ENCODE peak calls at places on chromosomes 7 and 10, in nine cellular contexts. N is NAMALWA, T is skeletal muscle cell, A is NCI-H1930, Y is lower leg skin, E is HEK293T, B is H54, R is LoVo, F is GM23248. G is an unnamed sample.
A peak's percentile ranks its signal among the peaks of the same experiment; 100 is the strongest.

GRCh38 chr10:31133628-31134302 is 102.1 kb upstream of the ZNF438 start:
- DNase-seq in Y (peak; percentile 95), N (peak; percentile 69), F (peak; percentile 53), B (peak; percentile 64), R (peak; percentile 22), T (no peak), A (peak; percentile 20), E (peak; percentile 37), G (no peak)

GRCh38 chr10:43622022-43622421 is 15.8 kb downstream of the ZNF485 start:
- DNase-seq in E (no peak), F (no peak), R (no peak), N (no peak), A (no peak), T (no peak), Y (no peak), B (no peak), G (no peak)

GRCh38 chr10:24886281-24886680 is 66.1 kb downstream of the PRTFDC1 start:
- DNase-seq in N (no peak), Y (no peak), F (no peak), R (no peak), T (no peak), A (no peak), B (no peak), E (no peak), G (no peak)

GRCh38 chr7:34277801-34278195 is 372.5 kb downstream of the BMPER start:
- DNase-seq in T (no peak), R (no peak), B (no peak), Y (no peak), N (no peak), F (peak; percentile 57), E (no peak), A (no peak), G (no peak)

GRCh38 chr10:113965077-113965476 is 78.6 kb upstream of the ADRB1 start:
- DNase-seq in E (no peak), N (no peak), R (no peak), F (no peak), B (no peak), A (no peak), Y (no peak), T (no peak), G (no peak)

GRCh38 chr10:59366310-59366709 is 4.0 kb upstream of the FAM13C start:
- DNase-seq in R (no peak), N (no peak), Y (no peak), F (no peak), T (no peak), E (no peak), A (no peak), B (no peak), G (no peak)

GRCh38 chr10:117885206-117885605 is 161.5 kb downstream of the RAB11FIP2 start:
- DNase-seq in F (peak; percentile 21), A (no peak), T (no peak), Y (no peak), N (no peak), E (no peak), R (no peak), B (no peak), G (no peak)

GRCh38 chr7:143408686-143409551 is at the start of gene EPHA1:
- DNase-seq in Y (peak; percentile 83), T (no peak), R (peak; percentile 95), B (no peak), F (peak; percentile 42), A (no peak), N (no peak), E (peak; percentile 50), G (no peak)

GRCh38 chr10:24925799-24926198 is 26.6 kb downstream of the PRTFDC1 start:
- DNase-seq in R (no peak), A (no peak), Y (no peak), T (no peak), B (no peak), N (no peak), E (no peak), F (no peak), G (no peak)

GRCh38 chr10:13115832-13116793 is 16.1 kb downstream of the OPTN start:
- DNase-seq in F (no peak), E (no peak), T (no peak), B (no peak), N (no peak), Y (no peak), A (no peak), R (no peak), G (no peak)

GRCh38 chr7:5701085-5701914 is 80.2 kb downstream of the RNF216 start:
- DNase-seq in R (no peak), A (no peak), F (no peak), E (no peak), B (no peak), T (no peak), N (peak; percentile 43), Y (no peak), G (no peak)

GRCh38 chr10:59971915-59972314 is 65.6 kb upstream of the CCDC6 start:
- DNase-seq in T (peak; percentile 5), B (no peak), F (no peak), E (no peak), R (peak; percentile 88), A (no peak), N (no peak), Y (no peak), G (peak; percentile 18)

GRCh38 chr7:149727541-149728476 is 45.6 kb downstream of the ZNF467 start:
- DNase-seq in R (no peak), A (no peak), F (no peak), B (no peak), T (no peak), N (no peak), Y (no peak), E (no peak), G (no peak)

GRCh38 chr10:132806126-132807061 is 20.4 kb upstream of the NKX6-2 start:
- DNase-seq in B (no peak), E (no peak), T (no peak), R (no peak), A (no peak), F (no peak), Y (peak; percentile 80), N (no peak), G (no peak)

GRCh38 chr10:30529373-30529998 is 95.5 kb downstream of the MAP3K8 start:
- DNase-seq in N (peak; percentile 46), B (no peak), A (no peak), T (no peak), Y (peak; percentile 92), F (no peak), E (no peak), R (no peak), G (no peak)

GRCh38 chr10:10527861-10528562 is 489.7 kb upstream of the CELF2 start:
- DNase-seq in N (no peak), R (no peak), B (no peak), Y (no peak), E (no peak), A (no peak), F (no peak), T (no peak), G (no peak)

GRCh38 chr10:97648557-97649404 is 8.3 kb downstream of the PI4K2A start:
- DNase-seq in T (peak; percentile 82), E (no peak), B (peak; percentile 88), Y (no peak), R (peak; percentile 54), F (peak; percentile 96), A (no peak), N (peak; percentile 24), G (peak; percentile 89)

GRCh38 chr10:64191304-64191703 is 670.1 kb downstream of the REEP3 start:
- DNase-seq in R (no peak), A (peak; percentile 73), E (no peak), B (no peak), F (no peak), T (no peak), N (no peak), Y (no peak), G (no peak)

G was measured in non-pigmented ciliary epithelial cell.